ENCODE peak calls at places on chromosomes 11 and 22, in six cellular contexts. E is H1, Q is A549, L is HCT116, R is HepG2, Y is K562. V is an unnamed sample.

GRCh38 chr11:72015511-72016061 is 16.9 kb downstream of the IL18BP start:
- DNase-seq in Q (no peak), L (no peak), E (no peak), Y (peak), R (peak), V (peak)

GRCh38 chr11:76242004-76242779 is 35.9 kb upstream of the WNT11 start:
- DNase-seq in Q (no peak), L (no peak), Y (no peak), E (no peak), R (no peak), V (no peak)

GRCh38 chr11:93051181-93051580 is 81.7 kb downstream of the MTNR1B start:
- DNase-seq in R (no peak), Q (no peak), L (no peak), E (no peak), Y (no peak), V (peak)

GRCh38 chr22:19900707-19901436 is 40.7 kb upstream of the COMT start:
- DNase-seq in R (no peak), L (no peak), Q (no peak), E (no peak), Y (no peak), V (no peak)

GRCh38 chr11:86849679-86850078 is 49.3 kb downstream of the PRSS23 start:
- DNase-seq in L (no peak), R (no peak), E (no peak), Y (no peak), Q (no peak), V (no peak)

GRCh38 chr22:25834490-25834889 is 92.5 kb downstream of the MYO18B start:
- DNase-seq in E (no peak), Q (no peak), R (no peak), Y (no peak), L (no peak), V (no peak)

GRCh38 chr11:114085965-114086364 is 26.5 kb downstream of the ZBTB16 start:
- DNase-seq in R (no peak), L (no peak), Y (no peak), E (no peak), Q (no peak), V (no peak)

GRCh38 chr11:12693485-12694181 is 19.4 kb downstream of the TEAD1 start:
- DNase-seq in Q (peak), R (peak), E (no peak), Y (peak), L (peak), V (peak)

GRCh38 chr22:23178512-23179254 is 1.6 kb upstream of the BCR start:
- DNase-seq in R (no peak), Y (peak), E (peak), Q (peak), L (peak), V (peak)

GRCh38 chr22:34255042-34255441 is 334.8 kb upstream of the LARGE1 start:
- DNase-seq in Y (no peak), E (no peak), Q (no peak), R (no peak), L (no peak), V (no peak)

GRCh38 chr11:132058211-132058772 is 687.9 kb downstream of the NTM start:
- DNase-seq in R (no peak), Q (no peak), L (no peak), E (no peak), Y (no peak), V (peak)

GRCh38 chr22:32780726-32781310 is 20.7 kb upstream of the TIMP3 start:
- DNase-seq in Y (no peak), E (no peak), L (no peak), R (no peak), Q (no peak), V (no peak)

GRCh38 chr11:109012996-109013395 is 348.1 kb downstream of the DDX10 start:
- DNase-seq in E (no peak), Y (no peak), L (no peak), R (no peak), Q (no peak), V (no peak)

GRCh38 chr11:116527180-116527991 is 245.4 kb downstream of the BUD13 start:
- DNase-seq in Y (no peak), R (no peak), Q (no peak), L (no peak), E (no peak), V (no peak)

GRCh38 chr22:42366815-42367581 is 65.2 kb downstream of the NFAM1 start:
- DNase-seq in E (no peak), Y (no peak), Q (no peak), R (no peak), L (no peak), V (no peak)

GRCh38 chr22:25161017-25161915 is 38.4 kb upstream of the CRYBB3 start:
- DNase-seq in Y (no peak), R (no peak), Q (no peak), E (no peak), L (no peak), V (no peak)

GRCh38 chr11:47879259-47880184 is 31.4 kb upstream of the NUP160 start:
- DNase-seq in Y (no peak), E (no peak), Q (no peak), L (no peak), R (no peak), V (no peak)

GRCh38 chr11:134293119-134294113 is 17.2 kb downstream of the GLB1L3 start:
- DNase-seq in Q (no peak), L (no peak), E (no peak), Y (no peak), R (no peak), V (no peak)

GRCh38 chr11:29124436-29124835 is 892.4 kb downstream of the KCNA4 start:
- DNase-seq in Y (no peak), E (no peak), L (no peak), Q (no peak), R (no peak), V (no peak)

GRCh38 chr11:85118151-85118550 is 509.0 kb downstream of the DLG2 start:
- DNase-seq in Q (no peak), R (no peak), Y (no peak), L (no peak), E (no peak), V (peak)

GRCh38 chr11:31690041-31690440 is 121.1 kb downstream of the PAX6 start:
- DNase-seq in Q (no peak), Y (no peak), R (no peak), L (no peak), E (no peak), V (peak)

GRCh38 chr11:73726825-73727224 is 34.0 kb downstream of the RAB6A start:
- DNase-seq in Q (no peak), E (no peak), R (no peak), L (no peak), Y (no peak), V (no peak)

GRCh38 chr22:38707346-38707745 is 1.6 kb downstream of the GTPBP1 start:
- DNase-seq in L (no peak), Q (peak), E (no peak), R (peak), Y (peak), V (peak)

GRCh38 chr22:30047364-30047738 is 32.9 kb upstream of the HORMAD2 start:
- DNase-seq in Y (peak), R (no peak), Q (no peak), E (no peak), L (no peak), V (peak)

GRCh38 chr22:40028098-40028425 is 33.3 kb downstream of the FAM83F start:
- DNase-seq in Q (no peak), L (no peak), Y (no peak), E (no peak), R (no peak), V (no peak)

GRCh38 chr11:32326522-32326921 is 108.8 kb downstream of the WT1 start:
- DNase-seq in Y (no peak), R (no peak), Q (no peak), E (no peak), L (no peak), V (no peak)

GRCh38 chr11:96680515-96680914 is 290.7 kb downstream of the JRKL start:
- DNase-seq in Y (no peak), Q (no peak), R (no peak), L (no peak), E (no peak), V (no peak)

GRCh38 chr11:76685841-76686240 is 15.3 kb upstream of the LRRC32 start:
- DNase-seq in E (no peak), L (no peak), R (no peak), Y (no peak), Q (no peak), V (no peak)

GRCh38 chr11:46346886-46347636 is at the start of gene DGKZ:
- DNase-seq in L (peak), Y (peak), R (peak), Q (peak), E (peak), V (peak)

GRCh38 chr11:33636104-33636503 is 64.5 kb downstream of the C11orf91 start:
- DNase-seq in R (no peak), Y (no peak), L (no peak), Q (no peak), E (no peak), V (no peak)

GRCh38 chr22:48327721-48328120 is 1500.0 kb downstream of the BRD1 start:
- DNase-seq in L (no peak), Y (no peak), Q (no peak), R (no peak), E (no peak), V (no peak)
- TF ChIP-seq CEBPB in L (no peak), Y (no peak), Q (no peak), R (no peak), E (no peak), V (no peak)

GRCh38 chr22:49263101-49263500 is 564.6 kb downstream of the BRD1 start:
- DNase-seq in Y (no peak), R (no peak), Q (no peak), L (no peak), E (no peak), V (no peak)

GRCh38 chr22:49262167-49262566 is 565.5 kb downstream of the BRD1 start:
- DNase-seq in E (no peak), R (no peak), L (no peak), Q (no peak), Y (no peak), V (no peak)

GRCh38 chr22:49261616-49262015 is 566.1 kb downstream of the BRD1 start:
- DNase-seq in E (no peak), Y (no peak), L (no peak), R (no peak), Q (no peak), V (no peak)

GRCh38 chr22:49266561-49267519 is 560.8 kb downstream of the BRD1 start:
- DNase-seq in L (no peak), R (no peak), Y (no peak), Q (no peak), E (no peak), V (no peak)

DNA sequence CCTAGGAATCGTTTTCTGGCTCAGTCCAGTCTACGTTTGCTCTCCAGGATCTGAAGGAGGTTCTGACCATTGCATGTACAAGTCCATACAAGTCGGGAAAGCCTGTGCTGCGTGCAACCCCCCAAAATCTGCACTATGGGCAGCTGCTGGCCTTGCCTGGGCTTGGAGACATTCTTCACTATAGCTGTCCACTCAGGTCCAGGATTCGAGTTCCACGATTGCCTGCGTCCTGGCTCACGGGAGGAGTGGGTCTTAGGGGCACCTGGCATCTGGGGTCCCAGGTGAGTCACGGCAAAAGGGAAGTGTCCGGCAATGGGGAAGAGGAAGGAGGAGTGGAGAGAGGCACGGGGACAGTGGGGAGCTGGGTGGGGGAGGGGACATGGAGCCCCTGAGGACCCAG is 563.0 kb downstream of the BRD1 start:
- DNase-seq in E (no peak), Y (no peak), Q (no peak), R (no peak), L (no peak), V (no peak)
- TF ChIP-seq CEBPB in E (no peak), Y (no peak), Q (no peak), R (no peak), L (no peak), V (no peak)

DNA sequence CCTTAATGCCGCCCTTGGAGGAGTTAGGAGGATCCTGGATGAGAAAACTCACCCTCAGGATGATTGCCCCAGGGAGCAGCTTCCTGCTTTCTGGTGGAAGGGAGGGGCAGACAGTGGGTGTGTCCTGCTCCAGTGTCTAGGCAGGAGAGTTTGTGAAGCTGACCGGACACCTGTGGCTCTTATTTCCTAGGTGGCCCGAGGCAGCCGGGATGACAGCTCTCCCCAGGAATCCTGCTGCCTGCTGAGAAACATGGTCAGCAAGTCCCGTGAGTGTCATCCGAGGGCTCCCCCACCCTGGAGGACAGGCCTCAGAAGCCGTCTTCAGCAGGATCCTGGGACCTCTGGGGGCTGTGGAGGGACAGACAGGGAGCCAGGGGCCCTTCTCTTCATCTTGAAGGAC is 50.4 kb downstream of the ST3GAL4 start:
- DNase-seq in L (peak), Q (no peak), R (no peak), Y (no peak), E (no peak), V (no peak)
- TF ChIP-seq CEBPB in L (no peak), Q (no peak), R (no peak), Y (no peak), E (no peak), V (no peak)

DNA sequence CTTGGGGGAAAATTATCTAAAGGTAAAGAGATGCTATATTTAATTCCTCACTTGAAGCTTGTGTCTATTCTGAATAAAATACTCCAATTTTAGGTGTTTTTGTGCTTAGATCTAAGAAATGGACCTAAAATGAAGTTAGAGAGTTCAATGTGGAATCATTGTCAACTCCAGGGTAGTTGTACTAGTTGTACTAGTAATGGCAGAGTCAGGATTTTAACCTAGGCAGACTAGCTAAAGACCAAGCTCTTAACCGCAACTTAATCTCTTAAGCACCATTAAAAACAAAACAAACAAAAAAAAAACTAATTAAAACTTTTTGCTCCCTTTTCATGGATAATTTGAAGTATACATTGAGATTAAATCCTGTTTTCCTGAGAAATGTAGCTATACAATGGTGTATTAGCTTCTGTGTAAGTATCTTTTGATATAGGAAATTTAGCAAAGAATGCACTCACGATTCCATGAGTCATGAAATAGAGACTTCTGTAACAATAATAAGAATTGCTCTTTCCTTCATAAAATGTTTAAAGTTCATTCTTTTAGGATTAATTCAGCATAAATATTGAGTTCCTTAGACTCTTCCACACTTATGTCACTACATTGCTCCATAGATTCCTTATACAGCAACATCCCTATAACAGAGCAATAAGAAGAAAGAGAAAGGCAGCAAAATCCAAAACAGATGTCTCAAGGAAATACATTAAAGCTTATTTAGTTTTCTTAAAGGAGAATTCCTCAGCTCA is 26.5 kb upstream of the SOX6 start:
- DNase-seq in R (no peak), L (no peak), Y (peak), Q (no peak), E (no peak), V (peak)
- TF ChIP-seq CEBPB in R (no peak), L (no peak), Y (no peak), Q (no peak), E (no peak), V (peak)

DNA sequence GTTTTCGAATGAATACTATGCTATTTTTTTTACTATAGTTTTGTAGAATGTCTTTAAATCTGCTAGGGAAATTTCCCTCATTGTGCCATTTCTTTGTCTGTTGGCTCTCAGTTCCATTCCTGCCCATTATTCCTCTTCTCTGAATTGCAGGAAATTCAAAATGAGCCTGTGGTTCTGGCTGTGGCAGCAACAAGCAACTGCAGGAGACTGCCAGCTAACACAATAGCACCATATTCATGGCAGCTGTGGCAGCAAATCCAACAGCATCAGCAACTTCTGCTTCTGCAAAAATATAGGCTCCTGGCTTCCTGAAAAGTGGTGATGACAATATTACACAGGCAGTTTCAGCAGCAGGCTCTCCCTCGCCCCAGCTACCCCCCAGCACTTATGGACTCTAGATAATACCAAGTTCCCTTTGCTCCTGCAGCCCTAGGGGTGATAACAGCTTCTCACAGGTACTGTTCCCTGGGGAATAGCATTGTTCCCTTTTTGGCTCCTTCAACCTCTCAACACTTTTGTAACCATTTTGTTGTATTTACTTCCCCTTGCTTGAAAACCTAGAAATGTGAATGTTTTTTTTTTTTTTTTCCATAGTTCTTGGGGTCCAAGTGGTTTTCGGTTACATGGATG is 9.3 kb downstream of the PATE4 start:
- DNase-seq in L (no peak), Q (no peak), R (no peak), E (no peak), Y (no peak), V (no peak)
- TF ChIP-seq CEBPB in L (no peak), Q (no peak), R (no peak), E (no peak), Y (no peak), V (no peak)

DNA sequence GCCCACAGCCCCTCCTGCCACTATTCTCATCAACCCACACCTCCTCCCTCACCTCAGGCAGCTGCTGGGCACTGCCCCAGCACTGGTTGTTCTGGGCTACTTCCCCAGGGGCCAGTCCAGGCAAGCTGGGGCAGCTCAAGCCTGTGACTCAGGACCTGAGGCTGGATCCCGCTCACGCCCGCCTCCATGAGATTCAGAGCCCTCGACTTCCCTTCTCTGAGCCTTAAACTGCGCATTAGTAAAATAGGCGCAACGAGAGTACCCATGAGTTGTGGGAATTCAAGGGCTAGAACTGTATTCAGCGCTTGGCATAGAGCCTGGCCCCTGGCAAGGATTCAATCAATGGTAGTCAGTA is 833 bp upstream of the CD82 start:
- DNase-seq in Y (peak), E (no peak), L (no peak), R (no peak), Q (peak), V (peak)
- TF ChIP-seq CEBPB in Y (no peak), E (no peak), L (no peak), R (no peak), Q (no peak), V (no peak)

DNA sequence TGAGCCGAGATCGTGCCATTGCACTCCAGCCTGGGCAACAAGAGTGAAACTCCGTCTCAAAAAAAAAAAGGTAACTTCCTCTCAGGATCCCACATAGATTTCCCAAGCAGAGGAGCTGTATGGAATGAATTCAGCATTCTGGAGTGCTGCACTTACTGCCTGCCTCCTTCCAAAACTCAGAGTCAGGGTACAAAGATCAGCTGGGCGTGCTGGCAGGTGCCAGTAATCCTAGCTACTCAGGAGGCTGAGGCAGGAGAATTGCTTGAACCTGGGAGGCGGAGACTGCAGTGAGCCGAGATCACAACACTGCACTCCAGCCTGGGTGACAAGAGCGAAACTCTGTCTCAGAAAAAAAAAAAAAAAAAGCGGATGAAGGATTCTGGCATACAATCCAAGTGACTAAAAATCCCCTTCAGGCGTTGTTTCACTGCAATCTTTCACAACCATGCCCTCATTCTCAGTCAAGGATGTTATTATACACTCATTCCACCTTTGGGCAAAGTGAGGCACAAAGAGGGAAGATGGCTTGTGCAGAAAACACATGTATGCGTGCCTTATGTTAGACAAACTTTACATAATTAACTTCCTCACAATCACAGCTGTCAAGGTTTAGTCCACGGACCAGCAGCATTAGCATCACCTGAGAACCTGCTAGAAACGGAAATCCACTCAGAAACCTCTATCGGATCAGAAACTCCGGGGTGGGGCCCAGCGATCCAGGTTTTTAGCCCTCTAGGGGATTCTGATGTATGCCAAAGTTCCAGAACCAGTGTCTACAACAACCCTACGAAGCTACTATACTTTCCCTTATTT is 1.1 kb upstream of the NOL12 start:
- DNase-seq in L (no peak), Y (no peak), R (peak), E (no peak), Q (no peak), V (no peak)
- TF ChIP-seq CEBPB in L (no peak), Y (no peak), R (no peak), E (no peak), Q (no peak), V (no peak)